ENCODE peak calls at places on chromosomes 4 and X, in six cellular contexts. M is heart left ventricle, R is uterus, S is dorsolateral prefrontal cortex, B is fibroblast of pulmonary artery, X is neural crest cell. Y is an unnamed sample.

GRCh38 chrX:153333271-153333670 is 682 bp upstream of the ZNF275 start:
- DNase-seq in M (no peak), R (no peak), S (no peak), B (peak), X (no peak), Y (no peak)

GRCh38 chrX:15564981-15565579 is 35.7 kb downstream of the ACE2 start:
- DNase-seq in M (peak), R (peak), S (peak), B (peak), X (peak), Y (peak)

GRCh38 chr4:77852892-77853495 is 9.6 kb upstream of the MRPL1 start:
- DNase-seq in M (no peak), R (no peak), S (no peak), B (no peak), X (no peak), Y (no peak)

GRCh38 chrX:47446431-47446830 is 36.6 kb downstream of the ZNF41 start:
- DNase-seq in M (no peak), R (no peak), S (no peak), B (no peak), X (no peak), Y (no peak)

GRCh38 chr4:82630079-82630478 is 68.3 kb upstream of the TMEM150C start:
- DNase-seq in M (no peak), R (no peak), S (no peak), B (no peak), X (no peak), Y (no peak)

GRCh38 chrX:72714471-72714916 is 388 bp upstream of the PHKA1 start:
- DNase-seq in M (peak), R (peak), S (peak), B (peak), X (peak), Y (peak)

GRCh38 chrX:13794417-13794816 is 22.5 kb downstream of the GPM6B start:
- DNase-seq in M (no peak), R (no peak), S (no peak), B (no peak), X (no peak), Y (no peak)

GRCh38 chr4:107183155-107183774 is 147.2 kb upstream of the DKK2 start:
- DNase-seq in M (no peak), R (no peak), S (no peak), B (peak), X (peak), Y (no peak)

GRCh38 chr4:167084326-167084725 is 150.0 kb downstream of the SPOCK3 start:
- DNase-seq in M (no peak), R (no peak), S (no peak), B (no peak), X (no peak), Y (no peak)

GRCh38 chr4:163611784-163612445 is 117.4 kb downstream of the TMA16 start:
- DNase-seq in M (no peak), R (no peak), S (no peak), B (no peak), X (no peak), Y (no peak)

GRCh38 chr4:147944264-147944663 is 212.4 kb downstream of the ARHGAP10 start:
- DNase-seq in M (no peak), R (no peak), S (no peak), B (no peak), X (no peak), Y (no peak)

GRCh38 chrX:134670241-134670811 is 12.1 kb upstream of the PLAC1 start:
- DNase-seq in M (no peak), R (no peak), S (no peak), B (peak), X (no peak), Y (peak)

GRCh38 chrX:72475952-72476668 is 96.5 kb downstream of the HDAC8 start:
- DNase-seq in M (no peak), R (no peak), S (no peak), B (no peak), X (no peak), Y (no peak)

GRCh38 chr4:38867478-38868054 is at the start of gene FAM114A1:
- DNase-seq in M (peak), R (peak), S (peak), B (peak), X (peak), Y (peak)

GRCh38 chrX:150258463-150259430 is 104.4 kb upstream of the MAMLD1 start:
- DNase-seq in M (no peak), R (no peak), S (no peak), B (peak), X (no peak), Y (no peak)

GRCh38 chrX:71222929-71223328 is at the start of gene GJB1:
- DNase-seq in M (no peak), R (no peak), S (peak), B (no peak), X (peak), Y (no peak)

GRCh38 chrX:19579485-19579884 is 64.2 kb upstream of the MAP3K15 start:
- DNase-seq in M (no peak), R (no peak), S (no peak), B (peak), X (no peak), Y (no peak)

DNA sequence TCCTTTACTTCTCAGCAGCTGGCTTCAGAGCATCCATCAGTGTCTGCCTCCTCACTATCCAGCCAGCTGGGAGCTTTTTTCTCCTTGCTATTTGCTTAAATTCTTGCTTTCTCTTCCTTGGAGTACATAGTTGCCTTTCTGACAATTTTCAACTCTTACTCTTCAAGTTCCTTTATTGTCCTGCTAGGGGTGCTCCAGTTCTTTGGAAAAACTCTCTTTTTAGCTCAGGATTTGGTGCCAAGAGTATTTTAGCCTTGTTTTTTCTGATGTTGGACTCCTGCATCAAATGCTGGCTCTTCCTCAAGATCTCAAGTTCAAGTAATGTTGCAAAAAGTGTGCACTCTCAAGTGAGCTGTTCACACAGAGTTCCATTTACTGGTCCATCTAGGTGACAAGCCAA is 126.4 kb downstream of the KDR start:
- DNase-seq in M (no peak), R (no peak), S (no peak), B (peak), X (no peak), Y (no peak)
- TF ChIP-seq CTCF in M (peak), R (peak), S (peak), B (peak), X (peak), Y (peak)

DNA sequence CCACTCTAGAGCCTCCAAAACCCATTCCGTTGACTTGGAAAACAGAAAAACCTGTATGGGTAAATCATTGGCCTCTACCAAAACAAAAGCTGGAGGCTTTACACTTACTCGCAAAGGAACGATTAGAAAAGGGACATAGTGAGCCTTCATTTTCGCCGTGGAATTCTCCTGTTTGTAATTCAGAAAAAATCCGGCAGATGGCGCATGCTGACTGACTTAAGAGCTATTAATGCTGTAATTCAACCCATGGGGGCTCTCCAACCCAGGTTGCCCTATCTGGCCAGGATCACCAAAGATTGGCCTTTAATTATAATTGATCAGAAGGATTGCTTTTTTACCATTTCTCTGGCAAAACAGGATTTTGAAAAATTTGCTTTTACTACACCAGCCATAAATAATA is 60.8 kb downstream of the ZNF732 start:
- DNase-seq in M (peak), R (peak), S (no peak), B (peak), X (peak), Y (no peak)
- TF ChIP-seq CTCF in M (peak), R (peak), S (peak), B (peak), X (peak), Y (peak)

DNA sequence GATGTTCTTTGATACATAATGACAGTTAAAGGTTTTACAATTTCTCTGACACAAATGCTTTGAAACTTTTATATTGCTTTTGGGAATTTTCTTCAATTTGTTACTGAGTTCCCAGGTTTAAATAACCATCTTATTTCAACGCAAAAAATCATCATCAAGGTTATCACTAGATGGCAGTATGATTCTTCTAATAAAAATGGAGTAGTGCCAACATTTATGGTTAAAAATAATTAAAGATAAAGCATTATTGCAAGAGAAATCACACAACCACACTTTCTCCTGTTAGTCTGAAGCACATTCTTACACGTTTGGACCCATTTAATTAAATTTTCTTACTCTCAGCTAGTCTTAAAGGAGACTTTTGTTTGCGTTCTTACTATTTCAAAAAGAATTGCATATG is 611.3 kb upstream of the CPXCR1 start:
- DNase-seq in M (no peak), R (no peak), S (no peak), B (peak), X (no peak), Y (no peak)
- TF ChIP-seq CTCF in M (no peak), R (no peak), S (peak), B (no peak), X (peak), Y (no peak)

GRCh38 chr4:55409468-55410171 is 13.9 kb downstream of the TMEM165 start:
- DNase-seq in M (peak), R (no peak), S (no peak), B (peak), X (no peak), Y (no peak)
- TF ChIP-seq CTCF in M (peak), R (no peak), S (peak), B (peak), X (peak), Y (peak)

GRCh38 chr4:189285377-189285776 is 655.3 kb upstream of the FRG1 start:
- DNase-seq in M (no peak), R (no peak), S (no peak), B (no peak), X (no peak), Y (no peak)
- TF ChIP-seq CTCF in M (no peak), R (no peak), S (no peak), B (no peak), X (no peak), Y (no peak)

GRCh38 chr4:89356086-89356485 is 48.5 kb upstream of the GPRIN3 start:
- DNase-seq in M (no peak), R (no peak), S (no peak), B (no peak), X (no peak), Y (no peak)

GRCh38 chr4:89357787-89358186 is 50.2 kb upstream of the GPRIN3 start:
- DNase-seq in M (no peak), R (no peak), S (no peak), B (peak), X (no peak), Y (no peak)

GRCh38 chr4:89358935-89359364 is 51.4 kb upstream of the GPRIN3 start:
- DNase-seq in M (no peak), R (no peak), S (no peak), B (peak), X (no peak), Y (no peak)

GRCh38 chr4:89353514-89353913 is 45.9 kb upstream of the GPRIN3 start:
- DNase-seq in M (no peak), R (no peak), S (no peak), B (no peak), X (no peak), Y (no peak)

GRCh38 chr4:89357346-89357745 is 49.7 kb upstream of the GPRIN3 start:
- DNase-seq in M (peak), R (no peak), S (no peak), B (no peak), X (no peak), Y (no peak)
- TF ChIP-seq CTCF in M (no peak), R (no peak), S (no peak), B (no peak), X (no peak), Y (no peak)

Y was measured in lower lobe of right lung.